ENCODE peak calls at places on chromosome 6, in nine cellular contexts. K, S, B, Q, N, C, Z, T and M are unnamed samples.

GRCh38 chr6:144027927-144028587 is 20.0 kb upstream of the PLAGL1 start:
- DNase-seq in K (no peak), S (no peak), B (no peak), Q (no peak), N (no peak), C (no peak), Z (no peak), T (no peak), M (no peak)

GRCh38 chr6:3175742-3176321 is 18.5 kb upstream of the TUBB2A start:
- DNase-seq in K (no peak), S (no peak), B (no peak), Q (no peak), N (no peak), C (no peak), Z (no peak), T (no peak), M (no peak)

GRCh38 chr6:69647726-69648125 is 149.1 kb downstream of the LMBRD1 start:
- DNase-seq in K (no peak), S (no peak), B (no peak), Q (no peak), N (no peak), C (peak; percentile 10), Z (no peak), T (no peak), M (no peak)

GRCh38 chr6:113120577-113121285 is 736.4 kb upstream of the MARCKS start:
- DNase-seq in K (peak; percentile 16), S (peak; percentile 97), B (no peak), Q (no peak), N (no peak), C (peak; percentile 96), Z (peak; percentile 5), T (peak; percentile 99), M (peak; percentile 79)

GRCh38 chr6:87421576-87421975 is 13.8 kb downstream of the CFAP206 start:
- DNase-seq in K (no peak), S (no peak), B (no peak), Q (no peak), N (no peak), C (peak; percentile 67), Z (peak; percentile 22), T (no peak), M (no peak)

GRCh38 chr6:22146581-22147468 is 150.0 kb downstream of the PRL start:
- DNase-seq in K (peak; percentile 26), S (peak; percentile 27), B (peak; percentile 65), Q (no peak), N (no peak), C (peak; percentile 57), Z (no peak), T (peak; percentile 15), M (no peak)

GRCh38 chr6:22194188-22194921 is 102.5 kb downstream of the PRL start:
- DNase-seq in K (peak; percentile 43), S (peak; percentile 5), B (no peak), Q (peak; percentile 48), N (no peak), C (peak; percentile 41), Z (no peak), T (peak; percentile 33), M (no peak)

GRCh38 chr6:11779308-11780096 is 899 bp upstream of the ADTRP start:
- DNase-seq in K (no peak), S (no peak), B (peak; percentile 82), Q (no peak), N (no peak), C (no peak), Z (peak; percentile 53), T (no peak), M (no peak)

GRCh38 chr6:5765141-5765760 is 241.5 kb downstream of the NRN1 start:
- DNase-seq in K (no peak), S (no peak), B (peak; percentile 79), Q (no peak), N (no peak), C (no peak), Z (no peak), T (no peak), M (no peak)

GRCh38 chr6:51893356-51893755 is 194.1 kb downstream of the PKHD1 start:
- DNase-seq in K (no peak), S (no peak), B (no peak), Q (no peak), N (no peak), C (peak; percentile 61), Z (no peak), T (no peak), M (no peak)

DNA sequence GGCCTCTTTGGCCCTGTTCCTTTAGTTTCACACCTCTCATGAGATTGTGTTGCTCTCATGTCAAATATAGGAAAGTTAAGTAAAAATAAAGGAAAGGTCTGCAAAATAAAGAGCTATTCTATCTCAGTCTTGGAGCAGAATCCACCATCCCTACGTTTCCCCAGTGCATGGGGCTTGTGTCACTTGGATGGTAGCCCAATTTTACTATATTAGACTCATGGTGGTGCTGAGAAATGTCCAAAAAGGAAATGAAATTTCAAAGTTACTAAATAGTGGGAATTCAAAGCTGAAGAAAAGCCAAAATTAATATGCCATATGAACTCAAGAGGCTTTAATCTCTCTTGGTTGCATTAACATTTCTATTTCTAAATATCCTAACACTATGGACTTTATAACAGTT is 1283.3 kb upstream of the GJE1 start:
- DNase-seq in K (no peak), S (peak; percentile 45), B (no peak), Q (no peak), N (no peak), C (no peak), Z (no peak), T (no peak), M (no peak)
- H3K4me3 ChIP-seq in K (no peak overlapping the region), S (no peak overlapping the region), B (no peak overlapping the region), Q (no peak overlapping the region), N (no peak overlapping the region), C (no peak overlapping the region), Z (no peak overlapping the region), T (no peak overlapping the region), M (no peak overlapping the region)

GRCh38 chr6:126312013-126312665 is 27.8 kb upstream of the CENPW start:
- DNase-seq in K (peak; percentile 27), S (peak; percentile 13), B (no peak), Q (no peak), N (no peak), C (peak; percentile 44), Z (peak; percentile 14), T (no peak), M (no peak)
- TF ChIP-seq CTCF in K (peak; percentile 25), S (peak; percentile 18), B (no peak), Q (peak; percentile 38), N (no peak), C (peak; percentile 8), Z (peak; percentile 16), T (peak; percentile 48), M (peak; percentile 36)

GRCh38 chr6:7938562-7939185 is 28.1 kb upstream of the TXNDC5 start:
- DNase-seq in K (no peak), S (no peak), B (no peak), Q (no peak), N (no peak), C (no peak), Z (no peak), T (no peak), M (no peak)
- H3K4me3 ChIP-seq in K (no peak overlapping the region), S (no peak overlapping the region), B (no peak overlapping the region), Q (no peak overlapping the region), N (no peak overlapping the region), C (no peak overlapping the region), Z (no peak overlapping the region), T (no peak overlapping the region), M (no peak overlapping the region)

DNA sequence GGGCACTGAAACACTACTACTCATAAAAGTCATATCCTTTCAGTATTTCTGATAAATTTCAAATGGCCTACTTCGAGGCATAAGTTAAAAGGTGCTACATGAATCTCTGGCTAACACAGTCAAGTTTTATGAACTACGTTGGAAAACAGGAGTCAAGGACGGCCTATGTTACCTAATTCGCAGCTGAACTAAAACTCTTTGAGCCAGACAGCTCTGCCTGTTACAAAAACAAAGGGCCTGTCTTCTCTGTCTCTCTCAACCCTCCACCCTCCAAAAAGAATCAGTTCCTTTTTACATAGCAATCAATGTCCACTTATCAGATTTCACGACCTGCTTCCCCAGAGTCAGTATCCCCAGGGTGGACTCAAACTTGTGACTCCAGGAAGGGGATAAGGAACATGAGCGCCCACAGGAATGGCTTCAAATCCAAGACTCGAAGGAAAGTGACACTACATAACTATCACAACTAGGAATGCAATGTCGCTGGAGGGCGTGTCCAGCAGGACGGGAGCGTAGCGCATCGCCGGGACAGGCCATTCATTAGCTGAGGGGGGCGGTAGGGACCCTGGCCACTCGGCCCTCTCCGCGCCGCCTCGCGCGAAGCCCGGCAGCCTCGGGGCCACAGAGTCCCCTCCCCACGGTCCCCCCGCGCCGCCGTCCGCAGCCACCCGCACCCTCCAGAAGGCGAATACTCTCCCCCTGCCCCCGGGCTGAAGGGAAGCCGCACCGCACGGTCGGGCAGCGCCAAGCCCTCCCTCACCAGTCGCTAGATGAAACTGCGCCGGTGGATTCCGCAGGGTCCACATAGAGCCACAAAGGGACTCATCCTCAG is 526 bp downstream of the IBTK start:
- DNase-seq in K (peak; percentile 66), S (peak; percentile 47), B (peak; percentile 68), Q (no peak), N (peak; percentile 21), C (peak; percentile 22), Z (peak; percentile 84), T (peak; percentile 53), M (no peak)
- TF ChIP-seq CTCF in K (no peak), S (no peak), B (no peak), Q (no peak), N (no peak), C (no peak), Z (no peak), T (no peak), M (no peak)

GRCh38 chr6:13015379-13015681 is 298.8 kb downstream of the PHACTR1 start:
- DNase-seq in K (no peak), S (no peak), B (no peak), Q (no peak), N (no peak), C (no peak), Z (no peak), T (no peak), M (no peak)
- H3K4me3 ChIP-seq in K (no peak overlapping the region), S (no peak overlapping the region), B (peak overlapping the region; percentile 78), Q (no peak overlapping the region), N (peak overlapping the region; percentile 73), C (no peak overlapping the region), Z (no peak overlapping the region), T (no peak overlapping the region), M (no peak overlapping the region)

GRCh38 chr6:32840604-32841246 is 2.2 kb upstream of the TAP2 start:
- DNase-seq in K (peak; percentile 81), S (no peak), B (no peak), Q (no peak), N (no peak), C (no peak), Z (no peak), T (no peak), M (no peak)
- TF ChIP-seq CTCF in K (no peak), S (no peak), B (no peak), Q (no peak), N (no peak), C (no peak), Z (no peak), T (no peak), M (no peak)

GRCh38 chr6:71268710-71269437 is 19.7 kb upstream of the OGFRL1 start:
- DNase-seq in K (peak; percentile 61), S (no peak), B (no peak), Q (no peak), N (no peak), C (no peak), Z (no peak), T (no peak), M (no peak)

GRCh38 chr6:71260205-71260604 is 28.4 kb upstream of the OGFRL1 start:
- DNase-seq in K (no peak), S (no peak), B (no peak), Q (no peak), N (no peak), C (no peak), Z (no peak), T (no peak), M (no peak)

GRCh38 chr6:71258078-71258866 is 30.3 kb upstream of the OGFRL1 start:
- DNase-seq in K (no peak), S (no peak), B (no peak), Q (no peak), N (no peak), C (no peak), Z (no peak), T (peak; percentile 25), M (no peak)

GRCh38 chr6:71262914-71263313 is 25.7 kb upstream of the OGFRL1 start:
- DNase-seq in K (no peak), S (no peak), B (no peak), Q (no peak), N (no peak), C (no peak), Z (no peak), T (no peak), M (no peak)
- H3K4me3 ChIP-seq in K (no peak overlapping the region), S (no peak overlapping the region), B (peak overlapping the region; percentile 4), Q (no peak overlapping the region), N (peak overlapping the region; percentile 36), C (no peak overlapping the region), Z (no peak overlapping the region), T (no peak overlapping the region), M (no peak overlapping the region)